ENCODE peak calls at places on chromosomes 3 and 15, in nine cellular contexts. W, F, J, V, R, Q, E, O and M are unnamed samples.

GRCh38 chr3:194689493-194689901 is 3.8 kb downstream of the FAM43A start:
- DNase-seq in W (no peak), F (peak), J (peak), V (no peak), R (peak), Q (peak), E (peak), O (no peak), M (no peak)

GRCh38 chr3:64355473-64355872 is 130.2 kb upstream of the PRICKLE2 start:
- DNase-seq in W (no peak), F (peak), J (no peak), V (no peak), R (no peak), Q (no peak), E (no peak), O (peak), M (no peak)

GRCh38 chr3:4739289-4740236 is 239.7 kb upstream of the BHLHE40 start:
- DNase-seq in W (no peak), F (no peak), J (no peak), V (no peak), R (no peak), Q (no peak), E (no peak), O (no peak), M (no peak)

GRCh38 chr3:128503164-128503651 is 10.2 kb upstream of the GATA2 start:
- DNase-seq in W (no peak), F (no peak), J (no peak), V (peak), R (no peak), Q (no peak), E (peak), O (peak), M (no peak)

GRCh38 chr3:170222647-170223541 is 670 bp downstream of the PRKCI start:
- DNase-seq in W (peak), F (peak), J (peak), V (peak), R (no peak), Q (no peak), E (no peak), O (peak), M (no peak)

GRCh38 chr3:73637042-73637441 is 12.3 kb upstream of the PDZRN3 start:
- DNase-seq in W (no peak), F (no peak), J (no peak), V (no peak), R (no peak), Q (no peak), E (no peak), O (no peak), M (no peak)

GRCh38 chr3:11498646-11499045 is 145.1 kb downstream of the VGLL4 start:
- DNase-seq in W (no peak), F (peak), J (peak), V (no peak), R (no peak), Q (peak), E (no peak), O (peak), M (no peak)

GRCh38 chr3:143099690-143100089 is 19.9 kb upstream of the CHST2 start:
- DNase-seq in W (no peak), F (no peak), J (no peak), V (no peak), R (no peak), Q (no peak), E (no peak), O (no peak), M (no peak)

GRCh38 chr3:107962015-107962414 is 128.8 kb downstream of the CD47 start:
- DNase-seq in W (no peak), F (no peak), J (no peak), V (no peak), R (no peak), Q (no peak), E (no peak), O (no peak), M (no peak)

GRCh38 chr3:57268416-57268815 is 24.1 kb downstream of the ASB14 start:
- DNase-seq in W (no peak), F (no peak), J (no peak), V (no peak), R (no peak), Q (no peak), E (no peak), O (no peak), M (no peak)

GRCh38 chr15:78672285-78673003 is 31.4 kb upstream of the CHRNB4 start:
- DNase-seq in W (no peak), F (no peak), J (no peak), V (no peak), R (no peak), Q (no peak), E (no peak), O (peak), M (no peak)

GRCh38 chr3:101253429-101253828 is 66.9 kb downstream of the IMPG2 start:
- DNase-seq in W (no peak), F (no peak), J (no peak), V (no peak), R (no peak), Q (no peak), E (no peak), O (no peak), M (no peak)

GRCh38 chr3:61194892-61195538 is 56.2 kb downstream of the FHIT start:
- DNase-seq in W (no peak), F (no peak), J (no peak), V (no peak), R (no peak), Q (no peak), E (no peak), O (no peak), M (no peak)

GRCh38 chr3:39097716-39098472 is 9.5 kb downstream of the GORASP1 start:
- DNase-seq in W (no peak), F (no peak), J (no peak), V (no peak), R (no peak), Q (no peak), E (peak), O (no peak), M (no peak)

GRCh38 chr3:52372822-52373504 is 56.8 kb downstream of the DNAH1 start:
- DNase-seq in W (no peak), F (no peak), J (no peak), V (peak), R (no peak), Q (peak), E (no peak), O (no peak), M (no peak)

GRCh38 chr3:177141471-177141870 is 55.8 kb downstream of the TBL1XR1 start:
- DNase-seq in W (no peak), F (no peak), J (no peak), V (no peak), R (no peak), Q (no peak), E (no peak), O (no peak), M (no peak)

GRCh38 chr15:65981837-65982696 is 112.8 kb downstream of the RAB11A start:
- DNase-seq in W (peak), F (no peak), J (no peak), V (peak), R (no peak), Q (no peak), E (no peak), O (no peak), M (peak)

GRCh38 chr15:80208758-80209734 is 43.0 kb downstream of the CTXND1 start:
- DNase-seq in W (no peak), F (no peak), J (no peak), V (no peak), R (no peak), Q (no peak), E (peak), O (no peak), M (no peak)

GRCh38 chr3:188775412-188775811 is 396.4 kb upstream of the TPRG1 start:
- DNase-seq in W (no peak), F (no peak), J (no peak), V (no peak), R (no peak), Q (no peak), E (no peak), O (no peak), M (no peak)

GRCh38 chr3:103966749-103967148 is 1400.0 kb upstream of the ALCAM start:
- DNase-seq in W (no peak), F (no peak), J (no peak), V (no peak), R (no peak), Q (no peak), E (no peak), O (no peak), M (no peak)

GRCh38 chr3:187398955-187399354 is 30.8 kb downstream of the RTP4 start:
- DNase-seq in W (no peak), F (no peak), J (no peak), V (no peak), R (no peak), Q (no peak), E (no peak), O (no peak), M (no peak)

GRCh38 chr3:127291611-127292010 is 3.8 kb upstream of the PRR20G start:
- DNase-seq in W (no peak), F (no peak), J (no peak), V (no peak), R (no peak), Q (no peak), E (no peak), O (no peak), M (no peak)

GRCh38 chr15:85825118-85825517 is 30.4 kb upstream of the KLHL25 start:
- DNase-seq in W (no peak), F (no peak), J (no peak), V (no peak), R (no peak), Q (no peak), E (no peak), O (no peak), M (no peak)

GRCh38 chr3:122598556-122598955 is 21.1 kb downstream of the PARP15 start:
- DNase-seq in W (no peak), F (no peak), J (no peak), V (no peak), R (no peak), Q (no peak), E (no peak), O (no peak), M (no peak)

GRCh38 chr3:160194438-160194837 is 30.8 kb upstream of the C3orf80 start:
- DNase-seq in W (no peak), F (no peak), J (no peak), V (no peak), R (no peak), Q (no peak), E (no peak), O (no peak), M (no peak)

GRCh38 chr15:78640840-78641733 is at the start of gene CHRNB4:
- DNase-seq in W (no peak), F (peak), J (no peak), V (peak), R (no peak), Q (no peak), E (no peak), O (no peak), M (peak)

GRCh38 chr3:178823556-178824229 is 247.9 kb downstream of the ZMAT3 start:
- DNase-seq in W (no peak), F (peak), J (peak), V (no peak), R (no peak), Q (no peak), E (no peak), O (no peak), M (no peak)

GRCh38 chr3:173501941-173502489 is 104.5 kb downstream of the NLGN1 start:
- DNase-seq in W (no peak), F (peak), J (no peak), V (no peak), R (no peak), Q (no peak), E (no peak), O (no peak), M (no peak)

GRCh38 chr3:11679964-11680363 is 36.2 kb upstream of the VGLL4 start:
- DNase-seq in W (no peak), F (no peak), J (no peak), V (no peak), R (no peak), Q (no peak), E (no peak), O (no peak), M (no peak)

GRCh38 chr15:92113832-92114231 is 260.3 kb downstream of the SLCO3A1 start:
- DNase-seq in W (no peak), F (no peak), J (no peak), V (peak), R (no peak), Q (no peak), E (no peak), O (no peak), M (no peak)

GRCh38 chr15:59830873-59831272 is 141.8 kb upstream of the BNIP2 start:
- DNase-seq in W (no peak), F (no peak), J (no peak), V (no peak), R (no peak), Q (no peak), E (no peak), O (no peak), M (no peak)

GRCh38 chr3:183233986-183234385 is 19.1 kb upstream of the B3GNT5 start:
- DNase-seq in W (no peak), F (peak), J (no peak), V (no peak), R (no peak), Q (no peak), E (no peak), O (no peak), M (no peak)

GRCh38 chr15:48974865-48975264 is 11.1 kb upstream of the SHC4 start:
- DNase-seq in W (no peak), F (peak), J (no peak), V (peak), R (no peak), Q (no peak), E (no peak), O (peak), M (no peak)

GRCh38 chr15:45319472-45320214 is 58.7 kb downstream of the GATM start:
- DNase-seq in W (no peak), F (no peak), J (no peak), V (no peak), R (no peak), Q (no peak), E (no peak), O (no peak), M (no peak)

GRCh38 chr3:177932346-177932745 is 603.9 kb upstream of the KCNMB2 start:
- DNase-seq in W (no peak), F (peak), J (no peak), V (no peak), R (no peak), Q (no peak), E (no peak), O (no peak), M (no peak)

GRCh38 chr15:80059786-80060489 is 462 bp downstream of the ZFAND6 start:
- DNase-seq in W (peak), F (peak), J (no peak), V (peak), R (no peak), Q (no peak), E (no peak), O (peak), M (peak)

GRCh38 chr3:197010556-197011351 is 18.9 kb downstream of the MELTF start:
- DNase-seq in W (peak), F (no peak), J (no peak), V (no peak), R (no peak), Q (peak), E (no peak), O (no peak), M (no peak)

GRCh38 chr3:15781131-15781530 is 16.6 kb downstream of the ANKRD28 start:
- DNase-seq in W (no peak), F (no peak), J (no peak), V (no peak), R (no peak), Q (no peak), E (no peak), O (no peak), M (no peak)

GRCh38 chr3:15782429-15782828 is 15.3 kb downstream of the ANKRD28 start:
- DNase-seq in W (no peak), F (no peak), J (no peak), V (no peak), R (no peak), Q (no peak), E (no peak), O (no peak), M (no peak)

GRCh38 chr3:15779111-15779510 is 18.7 kb downstream of the ANKRD28 start:
- DNase-seq in W (no peak), F (no peak), J (no peak), V (no peak), R (no peak), Q (no peak), E (no peak), O (no peak), M (no peak)

GRCh38 chr3:15781637-15782402 is 16.0 kb downstream of the ANKRD28 start:
- DNase-seq in W (no peak), F (no peak), J (no peak), V (no peak), R (no peak), Q (no peak), E (no peak), O (no peak), M (no peak)

GRCh38 chr3:15778332-15778858 is 19.4 kb downstream of the ANKRD28 start:
- DNase-seq in W (no peak), F (no peak), J (no peak), V (no peak), R (no peak), Q (no peak), E (no peak), O (no peak), M (no peak)
- TF ChIP-seq CTCF in W (no peak), F (no peak), J (no peak), V (no peak), R (no peak), Q (no peak), E (no peak), O (no peak), M (no peak)

GRCh38 chr3:14397940-14398800 is 4.2 kb upstream of the SLC6A6 start:
- DNase-seq in W (no peak), F (no peak), J (no peak), V (no peak), R (no peak), Q (no peak), E (no peak), O (no peak), M (no peak)

GRCh38 chr3:14401692-14402303 is 608 bp upstream of the SLC6A6 start:
- DNase-seq in W (no peak), F (no peak), J (no peak), V (no peak), R (no peak), Q (no peak), E (no peak), O (no peak), M (no peak)

GRCh38 chr3:14397531-14397930 is 4.9 kb upstream of the SLC6A6 start:
- DNase-seq in W (no peak), F (no peak), J (no peak), V (no peak), R (no peak), Q (no peak), E (no peak), O (no peak), M (no peak)

GRCh38 chr3:14396293-14396692 is 6.1 kb upstream of the SLC6A6 start:
- DNase-seq in W (no peak), F (no peak), J (no peak), V (no peak), R (no peak), Q (no peak), E (no peak), O (no peak), M (no peak)

GRCh38 chr3:14398801-14399114 is 3.6 kb upstream of the SLC6A6 start:
- DNase-seq in W (no peak), F (no peak), J (no peak), V (no peak), R (no peak), Q (no peak), E (no peak), O (no peak), M (no peak)
- TF ChIP-seq CTCF in W (no peak), F (no peak), J (no peak), V (no peak), R (no peak), Q (no peak), E (no peak), O (no peak), M (no peak)

GRCh38 chr3:141255864-141256263 is 24.2 kb downstream of the PXYLP1 start:
- DNase-seq in W (peak), F (peak), J (no peak), V (peak), R (no peak), Q (no peak), E (no peak), O (peak), M (no peak)
- TF ChIP-seq CTCF in W (no peak), F (peak), J (no peak), V (peak), R (peak), Q (peak), E (peak), O (peak), M (peak)

GRCh38 chr15:74339371-74339770 is 28.1 kb downstream of the CYP11A1 start:
- DNase-seq in W (no peak), F (no peak), J (no peak), V (no peak), R (no peak), Q (no peak), E (no peak), O (no peak), M (no peak)
- TF ChIP-seq CTCF in W (no peak), F (no peak), J (no peak), V (no peak), R (no peak), Q (no peak), E (no peak), O (no peak), M (no peak)

GRCh38 chr15:42729409-42729808 is 7.5 kb downstream of the CDAN1 start:
- DNase-seq in W (no peak), F (no peak), J (no peak), V (no peak), R (no peak), Q (no peak), E (peak), O (no peak), M (no peak)
- TF ChIP-seq CTCF in W (no peak), F (no peak), J (no peak), V (no peak), R (no peak), Q (no peak), E (no peak), O (no peak), M (no peak)

GRCh38 chr3:69207036-69207435 is 84.6 kb upstream of the LMOD3 start:
- DNase-seq in W (no peak), F (no peak), J (no peak), V (no peak), R (no peak), Q (no peak), E (no peak), O (no peak), M (no peak)

GRCh38 chr3:69201658-69202057 is 79.3 kb upstream of the LMOD3 start:
- DNase-seq in W (no peak), F (no peak), J (no peak), V (no peak), R (no peak), Q (no peak), E (no peak), O (no peak), M (no peak)

GRCh38 chr3:69203631-69204314 is 81.4 kb upstream of the LMOD3 start:
- DNase-seq in W (no peak), F (no peak), J (no peak), V (no peak), R (no peak), Q (no peak), E (no peak), O (no peak), M (no peak)

GRCh38 chr3:69205385-69205784 is 83.0 kb upstream of the LMOD3 start:
- DNase-seq in W (no peak), F (no peak), J (no peak), V (no peak), R (no peak), Q (no peak), E (no peak), O (no peak), M (no peak)

GRCh38 chr3:69204315-69204957 is 82.0 kb upstream of the LMOD3 start:
- DNase-seq in W (no peak), F (no peak), J (no peak), V (no peak), R (no peak), Q (no peak), E (no peak), O (peak), M (no peak)
- TF ChIP-seq CTCF in W (no peak), F (no peak), J (no peak), V (no peak), R (no peak), Q (no peak), E (no peak), O (no peak), M (no peak)

DNA sequence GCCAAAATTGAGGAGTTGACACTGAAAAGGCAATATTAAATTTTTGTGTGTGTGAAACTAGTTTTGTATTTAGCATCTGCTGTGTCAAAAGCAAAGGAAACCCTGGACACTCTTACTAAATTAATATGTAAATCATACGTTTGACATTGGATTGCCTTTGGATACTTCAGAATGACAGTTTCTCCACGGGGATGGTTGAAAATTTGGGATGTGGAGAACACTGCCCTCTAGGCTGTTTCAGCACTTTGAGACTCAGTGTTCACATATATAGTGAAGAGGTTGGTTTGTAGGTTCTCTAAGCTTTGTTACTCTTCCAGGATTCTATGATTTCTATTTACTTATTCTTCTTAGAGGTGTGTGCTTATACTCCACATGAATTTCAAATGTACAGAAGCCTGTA is 3.0 kb downstream of the ROBO2 start:
- DNase-seq in W (no peak), F (no peak), J (no peak), V (no peak), R (no peak), Q (no peak), E (no peak), O (no peak), M (no peak)
- TF ChIP-seq CTCF in W (peak), F (no peak), J (no peak), V (peak), R (peak), Q (no peak), E (peak), O (no peak), M (peak)